ENCODE peak calls at places on chromosomes 11 and 22, in eight cellular contexts. B is DND-41, H is ovary, L is colonic mucosa, S is MM.1S, J is cardiac muscle cell, V is neuronal stem cell, G is uterus. F is an unnamed sample. For H3K4me1 and H3K36me3, the result is how much of the 10 kb centered on the place peaks cover.

GRCh38 chr22:46879083-46879482 is 116.6 kb downstream of the TBC1D22A start:
- DNase-seq in B (no peak), V (no peak), J (peak), S (no peak), H (no peak), L (no peak), G (no peak), F (no peak)

GRCh38 chr11:818396-819128 is at the start of gene PNPLA2:
- DNase-seq in H (peak), G (peak), B (no peak), L (peak), S (no peak), J (peak), V (no peak), F (no peak)

GRCh38 chr11:62402226-62402625 is 16.6 kb upstream of the SCGB1A1 start:
- DNase-seq in H (peak), S (no peak), L (peak), J (no peak), B (peak), G (peak), V (no peak), F (peak)

GRCh38 chr22:50208939-50209892 is 8.4 kb downstream of the SELENOO start:
- DNase-seq in V (no peak), G (peak), L (no peak), H (no peak), B (no peak), S (no peak), J (no peak), F (no peak)

GRCh38 chr22:46061124-46061410 is 84.1 kb upstream of the WNT7B start:
- DNase-seq in V (no peak), L (no peak), S (no peak), B (no peak), G (no peak), J (no peak), H (no peak), F (no peak)

GRCh38 chr11:1992111-1992510 is 5.5 kb downstream of the H19 start:
- DNase-seq in L (no peak), G (peak), H (no peak), J (no peak), S (no peak), B (no peak), V (no peak), F (no peak)

GRCh38 chr11:66852466-66853241 is 4.2 kb upstream of the LRFN4 start:
- DNase-seq in B (no peak), S (no peak), H (no peak), L (no peak), G (no peak), J (no peak), V (no peak), F (no peak)

GRCh38 chr11:123103326-123103980 is 41.5 kb upstream of the HSPA8 start:
- DNase-seq in B (peak), H (peak), V (peak), J (peak), L (peak), G (peak), S (peak), F (peak)

DNA sequence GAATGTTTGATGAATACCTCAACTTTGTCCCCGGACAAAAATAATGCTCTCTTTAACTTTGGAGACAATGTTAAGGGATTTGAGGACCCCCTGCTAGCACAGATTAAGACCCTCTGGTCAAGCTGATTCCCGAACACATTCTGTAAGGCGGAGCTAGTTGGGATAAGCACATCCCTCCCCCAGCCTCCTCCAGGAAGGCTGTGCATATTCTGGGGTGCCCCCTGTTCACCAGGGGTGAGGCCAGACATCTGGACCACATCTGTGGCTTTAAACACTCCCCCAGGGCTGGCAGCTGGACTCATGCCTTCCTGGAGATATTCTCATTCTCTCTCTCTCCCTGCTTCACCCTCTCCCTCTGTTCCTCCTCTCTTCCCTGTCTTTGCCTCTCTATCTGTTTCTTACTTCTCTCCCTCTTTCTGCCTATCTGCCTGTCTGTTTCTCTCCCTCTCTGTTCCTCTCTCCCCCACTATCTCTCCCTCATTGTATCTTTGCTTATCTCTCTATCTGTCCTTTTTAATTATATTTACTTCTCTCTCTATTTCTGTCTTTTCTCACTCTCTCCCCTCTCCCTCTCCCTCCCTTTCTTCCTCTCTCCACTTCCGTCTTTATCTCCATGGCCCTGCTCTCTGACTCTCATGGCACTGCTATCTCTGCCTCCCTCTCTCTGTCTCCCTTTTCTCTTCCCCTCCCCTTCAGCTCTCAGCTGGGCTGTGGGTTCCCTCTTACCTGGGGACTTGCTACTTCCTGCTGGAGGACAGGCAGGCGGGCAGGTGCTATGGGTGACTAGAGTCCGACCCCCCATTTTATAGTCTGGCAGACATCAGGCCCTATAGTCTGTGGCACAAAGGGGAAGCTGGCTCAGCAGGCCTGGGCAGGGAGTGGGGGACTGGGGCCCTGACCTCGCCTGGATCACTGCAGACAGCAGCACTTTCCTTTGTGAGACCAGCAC is at the start of gene CRYBB1:
- DNase-seq in S (peak), H (no peak), L (no peak), V (peak), J (peak), G (no peak), B (no peak), F (no peak)
- H3K4me1 ChIP-seq in S (half or more), H (under half), L (under half), V (under half), J (under half), G (under half), B (under half), F (under half)

GRCh38 chr11:122099345-122100045 is 16.5 kb downstream of the BLID start:
- DNase-seq in B (no peak), S (no peak), H (no peak), G (peak), J (peak), L (no peak), V (no peak), F (no peak)
- H3K27ac ChIP-seq in B (no peak), S (no peak), H (peak), G (peak), J (peak), L (no peak), V (no peak), F (no peak)

DNA sequence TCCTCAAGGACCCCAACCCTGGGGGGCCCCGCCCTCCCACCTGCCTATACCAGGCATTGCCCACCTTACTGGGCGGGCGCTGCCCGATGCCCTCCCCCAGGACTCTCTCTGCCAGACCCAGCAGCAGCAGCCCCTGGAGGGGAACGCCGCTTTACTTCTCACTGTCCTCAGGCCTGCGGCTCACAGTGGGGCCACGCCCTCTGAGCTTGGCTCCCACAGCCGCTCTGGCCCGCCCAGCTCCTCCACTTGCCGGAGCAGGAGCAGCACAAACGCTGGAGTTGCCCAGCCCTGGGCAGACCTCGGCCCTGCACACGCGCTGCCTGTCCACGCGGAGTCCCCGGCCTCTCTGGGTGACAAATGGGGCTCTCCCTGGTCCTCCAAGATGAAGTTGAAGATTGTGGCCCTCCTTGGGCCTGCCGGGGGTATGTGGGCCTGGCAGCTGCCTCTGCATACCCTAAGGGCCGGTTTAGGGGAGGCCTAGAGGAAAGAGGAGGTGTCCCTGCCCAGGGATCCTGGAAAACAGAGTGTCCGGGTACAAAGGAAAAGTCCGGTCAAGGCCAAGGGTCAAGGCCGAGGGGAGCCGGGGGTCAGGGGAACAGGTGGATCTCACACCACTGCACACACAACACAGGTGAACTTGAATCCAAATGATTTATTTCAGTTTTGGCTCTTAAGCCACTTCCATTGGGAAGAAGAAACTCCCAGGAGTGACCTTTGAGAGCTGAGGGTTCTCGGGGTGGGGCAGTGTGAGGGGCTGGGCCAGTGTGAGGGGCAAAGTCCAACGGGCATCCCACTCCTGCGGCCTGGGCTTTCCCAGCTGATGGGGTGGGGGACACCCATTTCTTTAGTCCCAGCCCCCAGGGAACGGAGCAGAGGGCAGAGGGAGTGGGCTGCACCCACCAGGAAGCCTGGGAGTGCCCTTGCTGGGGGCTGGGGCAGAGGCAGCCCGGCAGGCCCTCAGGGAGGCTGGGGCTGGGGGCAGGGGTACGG is 674 bp upstream of the BAIAP2L2 start:
- DNase-seq in B (no peak), J (no peak), S (no peak), L (peak), V (no peak), H (no peak), G (no peak), F (peak)
- H3K36me3 ChIP-seq in B (under half), J (under half), S (under half), L (under half), V (under half), H (under half), G (under half), F (under half)

DNA sequence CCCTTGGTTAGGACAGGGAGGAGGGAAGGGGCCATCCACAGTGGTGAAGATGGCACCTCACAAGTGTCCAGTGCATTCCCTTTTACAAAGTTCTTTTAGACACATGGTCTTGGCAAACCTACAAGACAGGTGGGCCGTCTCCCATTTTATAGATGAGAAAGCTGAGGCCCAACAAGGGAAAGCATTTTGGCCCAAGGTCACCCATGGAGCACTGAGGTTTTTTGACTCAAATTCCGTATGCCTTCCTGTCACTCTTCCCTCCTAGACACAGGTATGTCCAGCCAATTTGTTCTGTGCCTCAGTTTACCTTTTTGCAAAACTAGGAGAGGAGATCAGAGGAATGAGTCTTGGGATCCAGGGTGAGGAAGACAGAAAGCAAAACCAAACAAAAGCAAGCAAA is 1.2 kb downstream of the C1QTNF4 start:
- DNase-seq in G (no peak), V (no peak), L (no peak), B (no peak), J (no peak), H (no peak), S (no peak), F (no peak)
- H3K4me1 ChIP-seq in G (under half), V (under half), L (under half), B (under half), J (under half), H (under half), S (under half), F (under half)

DNA sequence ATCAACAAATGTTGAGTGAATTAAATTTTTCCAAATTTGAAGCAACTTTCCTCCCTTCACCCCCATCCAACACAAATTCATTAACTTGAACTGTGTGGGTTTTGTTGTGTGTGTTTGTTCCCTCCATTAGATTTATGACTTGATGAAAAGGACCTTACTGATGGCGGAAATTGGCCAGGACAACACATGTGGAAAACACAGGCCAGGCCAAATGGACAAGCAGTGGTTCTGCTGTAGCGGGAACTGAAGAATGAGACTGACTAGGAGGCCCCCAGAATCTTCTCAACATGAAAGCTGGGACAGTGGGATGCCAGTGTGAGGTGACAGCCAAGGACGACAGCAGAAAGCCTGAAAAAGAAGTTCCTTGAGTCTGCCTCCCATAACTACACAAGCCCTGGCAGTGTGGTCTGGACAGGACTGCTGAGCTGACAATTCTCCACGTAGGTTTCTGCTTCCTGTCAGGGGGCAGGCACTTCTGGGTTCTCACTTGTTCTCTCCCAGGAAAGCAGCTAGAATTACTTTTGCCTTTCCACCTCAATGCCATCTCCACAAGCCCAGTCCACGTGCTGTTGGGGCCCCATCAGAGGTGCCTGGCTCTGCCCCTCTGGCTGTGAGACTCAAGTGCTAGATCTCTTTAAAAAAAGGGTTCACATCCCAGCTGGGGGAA is 94.3 kb downstream of the ETS1 start:
- DNase-seq in J (no peak), V (no peak), S (peak), G (no peak), L (no peak), H (no peak), B (peak), F (peak)
- H3K27ac ChIP-seq in J (no peak), V (no peak), S (peak), G (peak), L (peak), H (no peak), B (peak), F (peak)

GRCh38 chr22:44362249-44363040 is 49.7 kb upstream of the SHISAL1 start:
- DNase-seq in L (no peak), B (no peak), S (no peak), G (peak), J (no peak), V (no peak), H (peak), F (no peak)
- H3K36me3 ChIP-seq in L (under half), B (under half), S (under half), G (under half), J (under half), V (under half), H (under half), F (under half)